ENCODE peak calls at places on chromosomes 12 and 14, in five cellular contexts. K, A, Z, C and E are unnamed samples.

GRCh38 chr12:90333939-90334338 is 621.0 kb downstream of the CCER1 start:
- DNase-seq in K (no peak), Z (peak; percentile 47), C (peak; percentile 72), A (no peak), E (no peak)

GRCh38 chr12:107618106-107618505 is 67.5 kb upstream of the PWP1 start:
- DNase-seq in K (no peak), Z (no peak), A (no peak), C (no peak), E (no peak)

GRCh38 chr12:121465921-121466799 is 66.2 kb downstream of the RNF34 start:
- DNase-seq in Z (no peak), C (no peak), A (no peak), K (no peak), E (no peak)

GRCh38 chr14:69268763-69269162 is 8.8 kb downstream of the GALNT16 start:
- DNase-seq in A (no peak), Z (no peak), K (no peak), C (peak; percentile 66), E (no peak)

GRCh38 chr12:98483621-98484455 is 31.6 kb upstream of the TMPO start:
- DNase-seq in Z (no peak), C (no peak), K (no peak), A (no peak), E (no peak)

GRCh38 chr12:22202847-22203246 is 131.7 kb downstream of the ST8SIA1 start:
- DNase-seq in K (no peak), Z (no peak), C (no peak), A (no peak), E (no peak)

GRCh38 chr12:56160160-56160763 is 2.1 kb downstream of the MYL6 start:
- DNase-seq in Z (no peak), C (peak; percentile 54), K (no peak), A (no peak), E (peak; percentile 41)

GRCh38 chr12:114955414-114956014 is 271.5 kb upstream of the TBX3 start:
- DNase-seq in C (peak; percentile 60), A (no peak), Z (no peak), K (no peak), E (no peak)

GRCh38 chr12:77888611-77889010 is 57.9 kb downstream of the NAV3 start:
- DNase-seq in K (no peak), A (no peak), C (peak; percentile 95), Z (peak; percentile 74), E (no peak)

GRCh38 chr12:67269632-67270578 is 747 bp downstream of the CAND1 start:
- DNase-seq in A (peak; percentile 79), K (peak; percentile 54), Z (no peak), C (no peak), E (peak; percentile 26)

GRCh38 chr14:90758959-90759358 is 57.3 kb downstream of the TTC7B start:
- DNase-seq in C (peak; percentile 67), K (peak; percentile 65), A (peak; percentile 89), Z (no peak), E (no peak)

GRCh38 chr12:132606927-132607326 is 3.5 kb downstream of the LRCOL1 start:
- DNase-seq in C (no peak), Z (no peak), A (no peak), K (no peak), E (no peak)

GRCh38 chr12:114777052-114777451 is 93.1 kb upstream of the TBX3 start:
- DNase-seq in Z (no peak), A (no peak), C (peak; percentile 54), K (no peak), E (no peak)

GRCh38 chr14:32561520-32561919 is 232.4 kb downstream of the AKAP6 start:
- DNase-seq in Z (no peak), K (no peak), C (peak; percentile 24), A (peak; percentile 66), E (no peak)

GRCh38 chr12:131279281-131279921 is 325.7 kb downstream of the ADGRD1 start:
- DNase-seq in Z (no peak), A (peak; percentile 33), C (no peak), K (no peak), E (no peak)

GRCh38 chr14:96586056-96586455 is 83.9 kb downstream of the PAPOLA start:
- DNase-seq in C (no peak), Z (no peak), K (no peak), A (no peak), E (no peak)

GRCh38 chr14:75926431-75926830 is 55.4 kb downstream of the TGFB3 start:
- DNase-seq in K (no peak), A (no peak), Z (no peak), C (peak; percentile 8), E (no peak)

GRCh38 chr12:16545836-16546235 is 60.1 kb downstream of the LMO3 start:
- DNase-seq in C (no peak), K (no peak), A (no peak), Z (no peak), E (no peak)

GRCh38 chr12:101368016-101368415 is 39.6 kb downstream of the ARL1 start:
- DNase-seq in C (no peak), Z (no peak), A (no peak), K (no peak), E (no peak)

GRCh38 chr12:63362801-63363200 is 211.8 kb upstream of the AVPR1A start:
- DNase-seq in K (no peak), A (no peak), Z (peak; percentile 4), C (peak; percentile 32), E (no peak)

GRCh38 chr12:4969405-4969804 is 59.7 kb downstream of the KCNA1 start:
- DNase-seq in Z (no peak), C (no peak), A (no peak), K (no peak), E (no peak)

GRCh38 chr12:102939059-102939458 is 18.4 kb upstream of the ASCL1 start:
- DNase-seq in A (no peak), K (no peak), C (no peak), Z (no peak), E (no peak)

GRCh38 chr12:102939670-102940222 is 17.7 kb upstream of the ASCL1 start:
- DNase-seq in C (no peak), Z (no peak), A (no peak), K (no peak), E (no peak)
- TF ChIP-seq CTCF in C (no peak), Z (no peak), A (no peak), K (no peak), E (peak; percentile 27)

GRCh38 chr12:2346405-2346804 is 293.6 kb downstream of the CACNA1C start:
- DNase-seq in A (no peak), K (no peak), Z (no peak), C (no peak), E (no peak)
- TF ChIP-seq CTCF in A (no peak), K (no peak), Z (no peak), C (no peak), E (no peak)

GRCh38 chr12:34257093-34257492 is 234.8 kb downstream of the ALG10 start:
- DNase-seq in A (no peak), K (no peak), Z (no peak), C (no peak), E (no peak)
- TF ChIP-seq CTCF in A (no peak), K (no peak), Z (no peak), C (no peak), E (no peak)

GRCh38 chr14:101235042-101235871 is 326.0 kb upstream of the DIO3 start:
- DNase-seq in A (peak; percentile 79), K (no peak), Z (peak; percentile 4), C (peak; percentile 34), E (peak; percentile 71)
- TF ChIP-seq CTCF in A (peak; percentile 60), K (peak; percentile 54), Z (peak; percentile 92), C (peak; percentile 61), E (peak; percentile 61)

GRCh38 chr12:17976202-17976601 is 113.8 kb downstream of the RERGL start:
- DNase-seq in K (no peak), A (no peak), Z (no peak), C (no peak), E (no peak)
- TF ChIP-seq CTCF in K (no peak), A (no peak), Z (peak; percentile 32), C (no peak), E (peak; percentile 16)

GRCh38 chr12:27305673-27306504 is 26.7 kb upstream of the BMAL2 start:
- DNase-seq in A (no peak), K (no peak), C (peak; percentile 72), Z (no peak), E (peak; percentile 17)
- TF ChIP-seq CTCF in A (peak; percentile 14), K (peak; percentile 31), C (peak; percentile 46), Z (no peak), E (peak; percentile 33)

DNA sequence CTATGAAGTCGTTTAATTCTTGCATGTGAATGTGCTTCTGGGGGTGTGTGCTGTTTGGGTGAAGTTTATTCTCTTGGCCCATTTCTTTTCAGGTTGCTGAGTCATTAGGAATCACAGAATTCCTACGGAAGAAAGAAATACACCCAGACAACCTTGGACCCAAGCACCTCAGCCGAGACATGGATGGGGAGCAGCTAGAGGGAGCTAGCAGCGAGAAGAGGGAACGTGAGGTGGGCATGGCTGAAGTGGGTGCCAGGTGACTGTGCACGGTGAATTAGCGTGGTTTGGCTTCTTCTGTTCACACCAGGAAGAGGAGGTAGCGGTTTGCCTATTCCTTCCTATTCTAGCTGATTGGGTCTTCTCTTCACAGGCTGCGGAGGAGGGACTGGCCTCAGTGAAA is 19.2 kb downstream of the ZNF839 start:
- DNase-seq in Z (no peak), C (no peak), K (no peak), A (no peak), E (no peak)
- TF ChIP-seq CTCF in Z (no peak), C (no peak), K (no peak), A (no peak), E (no peak)

GRCh38 chr12:106205208-106206069 is 42.4 kb downstream of the CKAP4 start:
- DNase-seq in C (no peak), Z (no peak), A (no peak), K (no peak), E (no peak)
- TF ChIP-seq CTCF in C (no peak), Z (no peak), A (no peak), K (no peak), E (no peak)

GRCh38 chr12:124567673-124568373 is 411 bp upstream of the NCOR2 start:
- DNase-seq in C (peak; percentile 91), A (peak; percentile 98), Z (no peak), K (peak; percentile 94), E (peak; percentile 96)

GRCh38 chr12:124567035-124567672 is at the start of gene NCOR2:
- DNase-seq in K (no peak), A (no peak), C (no peak), Z (no peak), E (peak; percentile 85)

GRCh38 chr12:124569375-124570148 is 2.1 kb upstream of the NCOR2 start:
- DNase-seq in Z (no peak), K (no peak), C (no peak), A (no peak), E (no peak)

GRCh38 chr12:124570810-124571209 is 3.4 kb upstream of the NCOR2 start:
- DNase-seq in Z (no peak), K (no peak), A (no peak), C (no peak), E (no peak)

GRCh38 chr12:124568431-124569374 is 1.3 kb upstream of the NCOR2 start:
- DNase-seq in K (peak; percentile 83), Z (no peak), C (peak; percentile 97), A (peak; percentile 94), E (peak; percentile 76)
- TF ChIP-seq CTCF in K (no peak), Z (peak; percentile 79), C (peak; percentile 65), A (no peak), E (peak; percentile 36)